ENCODE peak calls at places on chromosomes 3 and 15, in eight cellular contexts. H, G, F, Y, E, O, A and S are unnamed samples.
A peak's percentile ranks its signal among the peaks of the same experiment; 100 is the strongest.

GRCh38 chr15:38714309-38715072 is 149.9 kb upstream of the RASGRP1 start:
- DNase-seq in H (no peak), G (no peak), F (peak; percentile 72), Y (no peak), E (no peak), O (peak; percentile 69), A (no peak), S (no peak)

GRCh38 chr3:107753494-107753893 is 230.7 kb downstream of the BBX start:
- DNase-seq in H (peak; percentile 69), G (peak; percentile 38), F (no peak), Y (no peak), E (no peak), O (peak; percentile 2), A (peak; percentile 18), S (no peak)

GRCh38 chr3:170117134-170117533 is 64.4 kb downstream of the PHC3 start:
- DNase-seq in H (no peak), G (peak; percentile 36), F (no peak), Y (no peak), E (no peak), O (no peak), A (no peak), S (no peak)

GRCh38 chr3:3740061-3740460 is 59.2 kb upstream of the LRRN1 start:
- DNase-seq in H (no peak), G (no peak), F (no peak), Y (no peak), E (no peak), O (no peak), A (no peak), S (no peak)

GRCh38 chr3:67000006-67000405 is 1.9 kb downstream of the KBTBD8 start:
- DNase-seq in H (no peak), G (no peak), F (no peak), Y (no peak), E (no peak), O (no peak), A (no peak), S (no peak)

GRCh38 chr3:105965384-105965783 is 96.6 kb upstream of the CBLB start:
- DNase-seq in H (no peak), G (no peak), F (no peak), Y (no peak), E (no peak), O (no peak), A (no peak), S (no peak)

GRCh38 chr3:186790261-186790981 is 7.0 kb downstream of the EIF4A2 start:
- DNase-seq in H (no peak), G (peak; percentile 52), F (no peak), Y (no peak), E (no peak), O (no peak), A (no peak), S (no peak)

GRCh38 chr3:128334086-128334650 is 132.5 kb downstream of the DNAJB8 start:
- DNase-seq in H (no peak), G (no peak), F (peak; percentile 42), Y (no peak), E (peak; percentile 48), O (no peak), A (no peak), S (no peak)

GRCh38 chr15:100216177-100216576 is 125.6 kb downstream of the ADAMTS17 start:
- DNase-seq in H (no peak), G (no peak), F (no peak), Y (no peak), E (peak; percentile 19), O (no peak), A (peak; percentile 35), S (peak; percentile 34)

GRCh38 chr15:25805006-25805405 is 58.1 kb downstream of the ATP10A start:
- DNase-seq in H (no peak), G (no peak), F (no peak), Y (no peak), E (peak; percentile 21), O (no peak), A (no peak), S (peak; percentile 14)

GRCh38 chr15:101560722-101561583 is 71.4 kb upstream of the PCSK6 start:
- DNase-seq in H (no peak), G (no peak), F (peak; percentile 61), Y (no peak), E (no peak), O (no peak), A (no peak), S (no peak)
- H3K4me1 ChIP-seq in H (no peaks in the 10 kb centered on the region), G (no peaks in the 10 kb centered on the region), F (peaks cover 6% of the 10 kb centered on the region), Y (no peaks in the 10 kb centered on the region), E (no peaks in the 10 kb centered on the region), O (no peaks in the 10 kb centered on the region), A (no peaks in the 10 kb centered on the region), S (no peaks in the 10 kb centered on the region)

GRCh38 chr3:25780618-25781017 is 2.6 kb downstream of the NGLY1 start:
- DNase-seq in H (no peak), G (no peak), F (no peak), Y (no peak), E (no peak), O (no peak), A (no peak), S (no peak)
- H3K4me1 ChIP-seq in H (peaks cover 7% of the 10 kb centered on the region), G (peaks cover 16% of the 10 kb centered on the region), F (peaks cover 29% of the 10 kb centered on the region), Y (peaks cover 28% of the 10 kb centered on the region), E (peaks cover 15% of the 10 kb centered on the region), O (peaks cover 9% of the 10 kb centered on the region), A (no peaks in the 10 kb centered on the region), S (peaks cover 16% of the 10 kb centered on the region)

GRCh38 chr15:71801935-71802655 is 8.3 kb upstream of the NR2E3 start:
- DNase-seq in H (peak; percentile 63), G (no peak), F (no peak), Y (no peak), E (no peak), O (no peak), A (no peak), S (no peak)
- H3K4me1 ChIP-seq in H (peaks cover 10% of the 10 kb centered on the region), G (no peaks in the 10 kb centered on the region), F (no peaks in the 10 kb centered on the region), Y (no peaks in the 10 kb centered on the region), E (peaks cover 10% of the 10 kb centered on the region), O (peaks cover 7% of the 10 kb centered on the region), A (no peaks in the 10 kb centered on the region), S (peaks cover 6% of the 10 kb centered on the region)

GRCh38 chr3:41485484-41485883 is 286.2 kb downstream of the CTNNB1 start:
- DNase-seq in H (no peak), G (no peak), F (no peak), Y (no peak), E (no peak), O (no peak), A (no peak), S (no peak)
- H3K4me1 ChIP-seq in H (no peaks in the 10 kb centered on the region), G (no peaks in the 10 kb centered on the region), F (no peaks in the 10 kb centered on the region), Y (no peaks in the 10 kb centered on the region), E (no peaks in the 10 kb centered on the region), O (no peaks in the 10 kb centered on the region), A (no peaks in the 10 kb centered on the region), S (no peaks in the 10 kb centered on the region)

GRCh38 chr15:41502787-41503668 is 9.4 kb downstream of the ITPKA start:
- DNase-seq in H (no peak), G (no peak), F (no peak), Y (no peak), E (no peak), O (no peak), A (no peak), S (no peak)
- H3K4me1 ChIP-seq in H (no peaks in the 10 kb centered on the region), G (no peaks in the 10 kb centered on the region), F (peaks cover 19% of the 10 kb centered on the region), Y (peaks cover 8% of the 10 kb centered on the region), E (no peaks in the 10 kb centered on the region), O (peaks cover 23% of the 10 kb centered on the region), A (no peaks in the 10 kb centered on the region), S (peaks cover 22% of the 10 kb centered on the region)

GRCh38 chr3:157159037-157159761 is 748 bp downstream of the CCNL1 start:
- DNase-seq in H (peak; percentile 65), G (peak; percentile 76), F (peak; percentile 82), Y (peak; percentile 87), E (peak; percentile 91), O (no peak), A (peak; percentile 59), S (peak; percentile 63)

GRCh38 chr3:157157836-157158235 is 2.1 kb downstream of the CCNL1 start:
- DNase-seq in H (no peak), G (no peak), F (no peak), Y (no peak), E (no peak), O (no peak), A (no peak), S (no peak)

GRCh38 chr3:157154563-157155333 is 5.2 kb downstream of the CCNL1 start:
- DNase-seq in H (no peak), G (no peak), F (no peak), Y (no peak), E (no peak), O (no peak), A (no peak), S (no peak)

GRCh38 chr3:157155591-157155990 is 4.4 kb downstream of the CCNL1 start:
- DNase-seq in H (no peak), G (no peak), F (no peak), Y (no peak), E (no peak), O (no peak), A (no peak), S (no peak)

DNA sequence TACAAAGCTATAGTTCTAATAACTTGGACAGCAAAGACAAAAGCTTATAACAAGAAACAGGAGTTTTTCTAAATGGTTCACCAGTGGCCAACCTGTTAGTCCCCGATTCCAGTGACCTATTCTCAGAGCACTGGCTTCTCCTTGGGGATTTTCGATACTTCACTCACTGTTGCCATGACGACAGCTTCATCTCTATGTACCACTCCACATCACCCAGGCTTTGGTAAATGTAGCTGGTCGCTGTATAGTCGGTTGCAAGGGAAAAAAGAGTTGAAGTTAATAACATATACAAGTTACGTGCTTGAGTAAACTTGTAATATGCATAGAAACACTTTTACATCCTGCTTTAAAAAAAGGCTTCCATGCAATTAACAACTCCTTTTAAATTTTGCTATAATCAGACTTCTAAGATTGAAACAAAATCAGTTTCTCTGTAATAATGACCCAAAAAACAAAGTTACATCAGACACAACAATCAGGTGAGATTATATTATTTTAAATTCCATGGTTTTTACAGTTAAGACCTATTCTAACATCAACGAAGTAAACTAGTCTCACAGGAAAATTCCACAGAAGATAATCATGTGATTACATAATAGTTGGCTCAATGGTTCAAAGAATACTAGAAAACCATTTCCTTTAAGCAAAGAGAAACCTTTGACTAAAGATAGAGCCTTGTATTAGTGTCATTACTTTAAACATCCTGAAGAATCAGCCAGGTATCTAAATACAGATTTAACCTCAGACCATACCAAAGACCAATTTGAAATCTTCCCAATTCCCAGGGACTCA is 2.9 kb downstream of the CCNL1 start:
- DNase-seq in H (no peak), G (peak; percentile 56), F (no peak), Y (no peak), E (no peak), O (no peak), A (no peak), S (no peak)
- H3K4me1 ChIP-seq in H (peaks cover 55% of the 10 kb centered on the region), G (peaks cover 36% of the 10 kb centered on the region), F (peaks cover 73% of the 10 kb centered on the region), Y (peaks cover 57% of the 10 kb centered on the region), E (peaks cover 33% of the 10 kb centered on the region), O (peaks cover 45% of the 10 kb centered on the region), A (peaks cover 34% of the 10 kb centered on the region), S (peaks cover 52% of the 10 kb centered on the region)